ENCODE peak calls at places on chromosomes 3 and 15, in nine cellular contexts. K is NCI-H1694; O is effector memory CD8-positive, alpha-beta T cell; E is hippocampal formation; Y is fibroblast of pulmonary artery; J is fibroblast of the conjunctiva; T is right atrium auricular region; W is GM12892; C is endothelial cell. Z is an unnamed sample.

GRCh38 chr3:77943598-77943997 is 903.7 kb downstream of the ROBO2 start:
- DNase-seq in K (no peak), O (no peak), E (no peak), Y (no peak), J (no peak), T (no peak), W (no peak), C (no peak), Z (no peak)

GRCh38 chr15:77024273-77025065 is 29.5 kb downstream of the PSTPIP1 start:
- DNase-seq in K (peak), O (peak), E (peak), Y (peak), J (peak), T (no peak), W (peak), C (peak), Z (peak)

GRCh38 chr15:25239471-25240345 is 199.1 kb downstream of the UBE3A start:
- DNase-seq in K (no peak), O (no peak), E (no peak), Y (no peak), J (no peak), T (no peak), W (no peak), C (no peak), Z (no peak)

GRCh38 chr15:48582472-48583235 is 62.9 kb downstream of the FBN1 start:
- DNase-seq in K (no peak), O (no peak), E (no peak), Y (peak), J (peak), T (no peak), W (no peak), C (no peak), Z (no peak)

GRCh38 chr15:55576911-55577310 is 11.2 kb downstream of the PYGO1 start:
- DNase-seq in K (no peak), O (no peak), E (no peak), Y (no peak), J (no peak), T (no peak), W (no peak), C (no peak), Z (no peak)

GRCh38 chr3:19898725-19899124 is 35.3 kb downstream of the EFHB start:
- DNase-seq in K (no peak), O (no peak), E (no peak), Y (peak), J (no peak), T (no peak), W (no peak), C (no peak), Z (no peak)

GRCh38 chr3:29759443-29760033 is 478.7 kb downstream of the RBMS3 start:
- DNase-seq in K (no peak), O (no peak), E (no peak), Y (peak), J (peak), T (peak), W (no peak), C (no peak), Z (no peak)

GRCh38 chr3:183824761-183825379 is 507 bp downstream of the MAP6D1 start:
- DNase-seq in K (no peak), O (no peak), E (no peak), Y (no peak), J (no peak), T (no peak), W (peak), C (no peak), Z (peak)

GRCh38 chr15:75203017-75203907 is 1.6 kb downstream of the C15orf39 start:
- DNase-seq in K (no peak), O (no peak), E (no peak), Y (peak), J (no peak), T (no peak), W (no peak), C (no peak), Z (no peak)

GRCh38 chr3:88189361-88189810 is 39.6 kb downstream of the C3orf38 start:
- DNase-seq in K (no peak), O (no peak), E (no peak), Y (no peak), J (no peak), T (no peak), W (no peak), C (no peak), Z (no peak)

GRCh38 chr3:73037369-73037699 is 24.1 kb upstream of the EBLN2 start:
- DNase-seq in K (no peak), O (no peak), E (no peak), Y (peak), J (no peak), T (no peak), W (no peak), C (no peak), Z (no peak)

GRCh38 chr3:169811606-169812123 is 1.0 kb upstream of the LRRIQ4 start:
- DNase-seq in K (no peak), O (no peak), E (peak), Y (peak), J (peak), T (no peak), W (no peak), C (no peak), Z (no peak)

GRCh38 chr15:47737424-47737823 is 20.1 kb downstream of the SEMA6D start:
- DNase-seq in K (no peak), O (no peak), E (no peak), Y (peak), J (peak), T (no peak), W (no peak), C (no peak), Z (no peak)

GRCh38 chr3:120344349-120344748 is 4.8 kb downstream of the LRRC58 start:
- DNase-seq in K (no peak), O (no peak), E (no peak), Y (peak), J (no peak), T (no peak), W (no peak), C (no peak), Z (no peak)

GRCh38 chr3:71128951-71129350 is 454.6 kb downstream of the FOXP1 start:
- DNase-seq in K (no peak), O (no peak), E (no peak), Y (peak), J (no peak), T (no peak), W (no peak), C (no peak), Z (no peak)

GRCh38 chr3:65713016-65713415 is 325.7 kb downstream of the MAGI1 start:
- DNase-seq in K (no peak), O (no peak), E (peak), Y (peak), J (peak), T (no peak), W (no peak), C (peak), Z (no peak)

GRCh38 chr3:32577621-32578556 is 7.2 kb upstream of the DYNC1LI1 start:
- DNase-seq in K (no peak), O (no peak), E (peak), Y (peak), J (no peak), T (peak), W (peak), C (no peak), Z (peak)

GRCh38 chr15:36742696-36743095 is 163.3 kb downstream of the CDIN1 start:
- DNase-seq in K (no peak), O (no peak), E (no peak), Y (no peak), J (no peak), T (no peak), W (no peak), C (no peak), Z (no peak)

GRCh38 chr15:79724312-79724711 is 172.5 kb downstream of the MTHFS start:
- DNase-seq in K (no peak), O (no peak), E (no peak), Y (peak), J (no peak), T (no peak), W (no peak), C (no peak), Z (no peak)

GRCh38 chr15:74589826-74590225 is 25.8 kb upstream of the CLK3 start:
- DNase-seq in K (no peak), O (no peak), E (no peak), Y (peak), J (no peak), T (no peak), W (no peak), C (no peak), Z (no peak)

GRCh38 chr3:172034786-172035685 is 4.3 kb upstream of the FNDC3B start:
- DNase-seq in K (peak), O (peak), E (no peak), Y (peak), J (no peak), T (no peak), W (no peak), C (peak), Z (no peak)

GRCh38 chr15:74441248-74441939 is 7.6 kb upstream of the SEMA7A start:
- DNase-seq in K (no peak), O (no peak), E (no peak), Y (no peak), J (no peak), T (no peak), W (no peak), C (no peak), Z (no peak)

GRCh38 chr3:31361391-31362273 is 171.1 kb upstream of the STT3B start:
- DNase-seq in K (no peak), O (no peak), E (no peak), Y (peak), J (no peak), T (no peak), W (no peak), C (no peak), Z (no peak)

GRCh38 chr3:56915969-56916586 is 114.3 kb upstream of the ARHGEF3 start:
- DNase-seq in K (no peak), O (peak), E (no peak), Y (no peak), J (no peak), T (no peak), W (peak), C (no peak), Z (peak)

GRCh38 chr3:197789309-197789708 is 1.7 kb upstream of the LRCH3 start:
- DNase-seq in K (no peak), O (no peak), E (no peak), Y (no peak), J (no peak), T (no peak), W (no peak), C (no peak), Z (no peak)

GRCh38 chr15:79455943-79456342 is 23.8 kb downstream of the MINAR1 start:
- DNase-seq in K (no peak), O (no peak), E (no peak), Y (no peak), J (no peak), T (no peak), W (no peak), C (no peak), Z (no peak)

GRCh38 chr3:134299185-134299887 is 48.7 kb upstream of the RYK start:
- DNase-seq in K (no peak), O (no peak), E (peak), Y (peak), J (no peak), T (no peak), W (no peak), C (no peak), Z (no peak)

Z was measured in GM12891.